ENCODE peak calls at places on chromosomes 1 and 21, in seven cellular contexts. P, S, H, M, N, K and R are unnamed samples.

GRCh38 chr1:3312894-3313578 is 141.4 kb upstream of the ARHGEF16 start:
- DNase-seq in P (peak), S (peak), H (peak), M (no peak), N (peak), K (no peak), R (peak)

GRCh38 chr1:229059671-229060079 is 211.2 kb upstream of the RAB4A start:
- DNase-seq in P (no peak), S (no peak), H (no peak), M (no peak), N (peak), K (no peak), R (no peak)

GRCh38 chr1:46510341-46510997 is 20.8 kb downstream of the DMBX1 start:
- DNase-seq in P (no peak), S (no peak), H (no peak), M (no peak), N (no peak), K (no peak), R (no peak)

GRCh38 chr1:54249798-54250497 is 50.0 kb downstream of the MRPL37 start:
- DNase-seq in P (no peak), S (no peak), H (no peak), M (no peak), N (no peak), K (no peak), R (peak)

GRCh38 chr1:224435318-224435763 is 744 bp upstream of the WDR26 start:
- DNase-seq in P (peak), S (no peak), H (peak), M (no peak), N (no peak), K (peak), R (peak)

GRCh38 chr1:178283409-178283808 is 189.5 kb downstream of the RASAL2 start:
- DNase-seq in P (no peak), S (no peak), H (peak), M (no peak), N (no peak), K (no peak), R (no peak)

GRCh38 chr1:246564839-246565750 is 966 bp downstream of the TFB2M start:
- DNase-seq in P (no peak), S (no peak), H (no peak), M (no peak), N (no peak), K (peak), R (no peak)

GRCh38 chr1:6108937-6109636 is 63.4 kb downstream of the KCNAB2 start:
- DNase-seq in P (peak), S (peak), H (peak), M (no peak), N (peak), K (peak), R (peak)

GRCh38 chr21:45836694-45837670 is 144.6 kb upstream of the COL6A1 start:
- DNase-seq in P (no peak), S (peak), H (no peak), M (no peak), N (no peak), K (no peak), R (peak)

GRCh38 chr1:207938016-207938415 is 27.1 kb upstream of the CD34 start:
- DNase-seq in P (no peak), S (no peak), H (peak), M (no peak), N (no peak), K (no peak), R (no peak)

GRCh38 chr1:199700551-199700950 is 327.0 kb upstream of the NR5A2 start:
- DNase-seq in P (no peak), S (no peak), H (no peak), M (no peak), N (no peak), K (no peak), R (no peak)

GRCh38 chr1:203638076-203638475 is 11.4 kb downstream of the ATP2B4 start:
- DNase-seq in P (no peak), S (no peak), H (no peak), M (no peak), N (no peak), K (no peak), R (no peak)

GRCh38 chr21:14384453-14384852 is 1.5 kb upstream of the HSPA13 start:
- DNase-seq in P (no peak), S (no peak), H (no peak), M (no peak), N (no peak), K (no peak), R (no peak)